ENCODE peak calls at places on chromosomes 16 and 17, in eight cellular contexts. One of them, this sample, is unnamed.
A peak's percentile ranks its signal among the peaks of the same experiment; 100 is the strongest.

GRCh38 chr16:49592507-49593422 is 219.2 kb downstream of the C16orf78 start:
- DNase-seq in GDM1: no peak
- DNase-seq in retina: peak; percentile 83
- DNase-seq in HFF-Myc: no peak
- DNase-seq in epithelial cell of esophagus: no peak
- DNase-seq in esophagus squamous epithelium: no peak
- DNase-seq in foreskin fibroblast: peak; percentile 7
- DNase-seq in H54: peak; percentile 47
- DNase-seq in this sample: no peak

GRCh38 chr17:58339775-58340622 is 11.4 kb upstream of the TSPOAP1 start:
- DNase-seq in GDM1: no peak
- DNase-seq in retina: no peak
- DNase-seq in HFF-Myc: no peak
- DNase-seq in epithelial cell of esophagus: no peak
- DNase-seq in esophagus squamous epithelium: no peak
- DNase-seq in foreskin fibroblast: no peak
- DNase-seq in H54: no peak
- DNase-seq in this sample: no peak

GRCh38 chr17:30208214-30208613 is 27.3 kb downstream of the SLC6A4 start:
- DNase-seq in GDM1: no peak
- DNase-seq in retina: no peak
- DNase-seq in HFF-Myc: no peak
- DNase-seq in epithelial cell of esophagus: no peak
- DNase-seq in esophagus squamous epithelium: no peak
- DNase-seq in foreskin fibroblast: no peak
- DNase-seq in H54: no peak
- DNase-seq in this sample: no peak

GRCh38 chr16:81276323-81276722 is 37.8 kb downstream of the BCO1 start:
- DNase-seq in GDM1: no peak
- DNase-seq in retina: no peak
- DNase-seq in HFF-Myc: no peak
- DNase-seq in epithelial cell of esophagus: no peak
- DNase-seq in esophagus squamous epithelium: no peak
- DNase-seq in foreskin fibroblast: no peak
- DNase-seq in H54: no peak
- DNase-seq in this sample: no peak

GRCh38 chr17:75128694-75129505 is 2.6 kb downstream of the NT5C start:
- DNase-seq in GDM1: no peak
- DNase-seq in retina: no peak
- DNase-seq in HFF-Myc: no peak
- DNase-seq in epithelial cell of esophagus: no peak
- DNase-seq in esophagus squamous epithelium: no peak
- DNase-seq in foreskin fibroblast: no peak
- DNase-seq in H54: no peak
- DNase-seq in this sample: no peak

GRCh38 chr17:70089513-70090148 is 14.6 kb downstream of the KCNJ16 start:
- DNase-seq in GDM1: no peak
- DNase-seq in retina: no peak
- DNase-seq in HFF-Myc: no peak
- DNase-seq in epithelial cell of esophagus: no peak
- DNase-seq in esophagus squamous epithelium: no peak
- DNase-seq in foreskin fibroblast: no peak
- DNase-seq in H54: no peak
- DNase-seq in this sample: no peak

GRCh38 chr16:6375471-6376075 is 957.1 kb upstream of the RBFOX1 start:
- DNase-seq in GDM1: no peak
- DNase-seq in retina: peak; percentile 70
- DNase-seq in HFF-Myc: no peak
- DNase-seq in epithelial cell of esophagus: no peak
- DNase-seq in esophagus squamous epithelium: no peak
- DNase-seq in foreskin fibroblast: no peak
- DNase-seq in H54: no peak
- DNase-seq in this sample: no peak

GRCh38 chr17:53058031-53058430 is 764.7 kb upstream of the KIF2B start:
- DNase-seq in GDM1: no peak
- DNase-seq in retina: no peak
- DNase-seq in HFF-Myc: no peak
- DNase-seq in epithelial cell of esophagus: peak; percentile 19
- DNase-seq in esophagus squamous epithelium: no peak
- DNase-seq in foreskin fibroblast: no peak
- DNase-seq in H54: no peak
- DNase-seq in this sample: no peak